ENCODE peak calls at places on chromosomes 1 and 21, in nine cellular contexts. K, V, U, C, A, D, F, E and S are unnamed samples.

GRCh38 chr1:209249280-209249670 is 334.2 kb upstream of the CAMK1G start:
- DNase-seq in K (no peak), V (no peak), U (peak), C (no peak), A (no peak), D (no peak), F (no peak), E (no peak), S (no peak)

GRCh38 chr1:178142806-178143205 is 48.9 kb downstream of the RASAL2 start:
- DNase-seq in K (no peak), V (no peak), U (no peak), C (no peak), A (no peak), D (no peak), F (no peak), E (no peak), S (no peak)

GRCh38 chr1:40299366-40300248 is 17.5 kb downstream of the COL9A2 start:
- DNase-seq in K (peak), V (no peak), U (no peak), C (no peak), A (peak), D (no peak), F (no peak), E (no peak), S (no peak)

GRCh38 chr21:35974801-35975200 is 85.5 kb downstream of the SETD4 start:
- DNase-seq in K (peak), V (no peak), U (no peak), C (peak), A (no peak), D (peak), F (no peak), E (no peak), S (no peak)

GRCh38 chr1:30807318-30808066 is 49.9 kb upstream of the LAPTM5 start:
- DNase-seq in K (no peak), V (no peak), U (no peak), C (no peak), A (no peak), D (no peak), F (peak), E (no peak), S (no peak)

GRCh38 chr1:182596934-182597333 is 7.3 kb downstream of the RGS16 start:
- DNase-seq in K (no peak), V (no peak), U (no peak), C (no peak), A (no peak), D (no peak), F (no peak), E (no peak), S (no peak)

GRCh38 chr1:203148127-203148526 is 20.6 kb downstream of the ADORA1 start:
- DNase-seq in K (no peak), V (no peak), U (peak), C (peak), A (no peak), D (peak), F (no peak), E (peak), S (no peak)

GRCh38 chr1:26411624-26412074 is 1.0 kb downstream of the LIN28A start:
- DNase-seq in K (no peak), V (no peak), U (peak), C (no peak), A (no peak), D (no peak), F (no peak), E (no peak), S (no peak)

GRCh38 chr1:194117582-194117981 is 931.2 kb upstream of the B3GALT2 start:
- DNase-seq in K (no peak), V (no peak), U (peak), C (no peak), A (no peak), D (no peak), F (no peak), E (no peak), S (no peak)

GRCh38 chr1:25145775-25146381 is 86.4 kb downstream of the SYF2 start:
- DNase-seq in K (no peak), V (no peak), U (no peak), C (no peak), A (no peak), D (no peak), F (peak), E (no peak), S (no peak)

GRCh38 chr1:29237906-29238600 is 1.7 kb downstream of the PTPRU start:
- DNase-seq in K (no peak), V (no peak), U (peak), C (peak), A (peak), D (no peak), F (peak), E (no peak), S (peak)

GRCh38 chr1:44557756-44558155 is 116.5 kb downstream of the TMEM53 start:
- DNase-seq in K (no peak), V (no peak), U (no peak), C (no peak), A (no peak), D (peak), F (peak), E (no peak), S (no peak)

GRCh38 chr1:88180449-88181108 is 503.5 kb upstream of the PKN2 start:
- DNase-seq in K (no peak), V (peak), U (peak), C (peak), A (peak), D (peak), F (peak), E (peak), S (peak)

GRCh38 chr1:174262747-174263241 is 103.5 kb downstream of the RABGAP1L start:
- DNase-seq in K (no peak), V (no peak), U (peak), C (no peak), A (peak), D (peak), F (peak), E (peak), S (peak)

GRCh38 chr21:45747233-45747766 is 103.8 kb downstream of the PCBP3 start:
- DNase-seq in K (no peak), V (no peak), U (no peak), C (no peak), A (no peak), D (no peak), F (no peak), E (no peak), S (no peak)

GRCh38 chr1:178531897-178532296 is 19.0 kb downstream of the TEX35 start:
- DNase-seq in K (peak), V (no peak), U (no peak), C (no peak), A (no peak), D (no peak), F (no peak), E (no peak), S (no peak)

GRCh38 chr1:216356945-216357344 is 66.3 kb downstream of the USH2A start:
- DNase-seq in K (no peak), V (no peak), U (no peak), C (no peak), A (no peak), D (no peak), F (no peak), E (no peak), S (no peak)

GRCh38 chr1:99580451-99580850 is 65.5 kb upstream of the PALMD start:
- DNase-seq in K (no peak), V (no peak), U (no peak), C (no peak), A (no peak), D (peak), F (no peak), E (no peak), S (no peak)

GRCh38 chr21:18204931-18205330 is 39.7 kb upstream of the CHODL start:
- DNase-seq in K (no peak), V (no peak), U (peak), C (no peak), A (peak), D (no peak), F (no peak), E (no peak), S (no peak)

GRCh38 chr1:222561656-222562055 is 13.8 kb upstream of the HHIPL2 start:
- DNase-seq in K (no peak), V (no peak), U (no peak), C (no peak), A (no peak), D (no peak), F (no peak), E (no peak), S (no peak)

GRCh38 chr1:40979241-40980067 is at the start of gene CTPS1:
- DNase-seq in K (peak), V (peak), U (peak), C (peak), A (peak), D (peak), F (peak), E (peak), S (peak)

GRCh38 chr1:42195841-42196240 is 31.3 kb upstream of the GUCA2A start:
- DNase-seq in K (no peak), V (no peak), U (no peak), C (no peak), A (no peak), D (no peak), F (peak), E (no peak), S (no peak)

GRCh38 chr1:8667869-8668595 is 149.4 kb downstream of the RERE start:
- DNase-seq in K (no peak), V (no peak), U (no peak), C (no peak), A (no peak), D (no peak), F (peak), E (peak), S (no peak)

GRCh38 chr1:115062542-115063004 is 26.7 kb downstream of the TSPAN2 start:
- DNase-seq in K (no peak), V (no peak), U (no peak), C (peak), A (peak), D (peak), F (peak), E (peak), S (no peak)

GRCh38 chr1:21383785-21384401 is 56.0 kb upstream of the NBPF3 start:
- DNase-seq in K (no peak), V (no peak), U (no peak), C (no peak), A (no peak), D (no peak), F (no peak), E (no peak), S (no peak)

GRCh38 chr1:97252076-97252475 is 530.5 kb downstream of the PTBP2 start:
- DNase-seq in K (no peak), V (no peak), U (no peak), C (no peak), A (no peak), D (peak), F (peak), E (no peak), S (no peak)

GRCh38 chr21:37915941-37916794 is at the start of gene KCNJ6:
- DNase-seq in K (no peak), V (no peak), U (peak), C (peak), A (peak), D (peak), F (peak), E (peak), S (peak)

GRCh38 chr1:47688161-47688560 is 250.3 kb downstream of the FOXD2 start:
- DNase-seq in K (peak), V (no peak), U (peak), C (no peak), A (no peak), D (no peak), F (no peak), E (no peak), S (no peak)